ENCODE peak calls at places on chromosome X, in ten cellular contexts. Y is tibial nerve, N is ovary, G is SK-N-SH, F is transverse colon, W is stomach, V is A549, H is GM12878, Q is esophagus muscularis mucosa, T is HepG2. C is an unnamed sample.

GRCh38 chrX:14802943-14803710 is 69.7 kb downstream of the FANCB start:
- DNase-seq in W (no peak), N (no peak), H (no peak), F (no peak), Y (no peak), T (no peak), G (no peak), Q (no peak), V (no peak), C (no peak)

GRCh38 chrX:43644124-43644701 is 11.9 kb upstream of the MAOA start:
- DNase-seq in F (no peak), N (no peak), T (no peak), H (no peak), Y (no peak), Q (no peak), V (peak; percentile 19), G (no peak), W (no peak), C (no peak)

GRCh38 chrX:15301924-15302323 is 13.5 kb downstream of the ASB11 start:
- DNase-seq in H (no peak), W (no peak), V (no peak), Y (peak; percentile 20), N (no peak), G (no peak), T (no peak), Q (no peak), F (peak; percentile 35), C (peak; percentile 81)

GRCh38 chrX:109393859-109394258 is 88.0 kb downstream of the GUCY2F start:
- DNase-seq in Y (no peak), N (no peak), Q (no peak), T (no peak), V (no peak), G (no peak), H (no peak), F (no peak), W (no peak), C (no peak)

GRCh38 chrX:16278927-16279326 is 111.6 kb downstream of the MAGEB17 start:
- DNase-seq in V (no peak), F (no peak), G (no peak), T (no peak), W (peak; percentile 26), Q (no peak), N (no peak), Y (no peak), H (no peak), C (no peak)

GRCh38 chrX:106263817-106264216 is 95.7 kb downstream of the PWWP3B start:
- DNase-seq in T (no peak), N (no peak), G (no peak), W (no peak), Y (no peak), V (no peak), F (no peak), Q (no peak), H (no peak), C (no peak)

GRCh38 chrX:10794203-10794630 is 173.8 kb upstream of the MID1 start:
- DNase-seq in Y (no peak), W (no peak), V (no peak), F (no peak), N (no peak), Q (no peak), G (no peak), H (no peak), T (no peak), C (no peak)

GRCh38 chrX:2883770-2884169 is 45.4 kb downstream of the ARSD start:
- DNase-seq in Q (no peak), F (no peak), W (no peak), T (no peak), Y (no peak), V (no peak), G (no peak), H (no peak), N (no peak), C (no peak)

GRCh38 chrX:25131055-25131454 is 115.3 kb upstream of the ARX start:
- DNase-seq in H (no peak), W (no peak), N (no peak), Q (no peak), V (peak; percentile 2), Y (no peak), T (no peak), F (no peak), G (no peak), C (no peak)

GRCh38 chrX:6049132-6049531 is 179.5 kb downstream of the NLGN4X start:
- DNase-seq in Q (no peak), N (no peak), Y (no peak), H (no peak), V (no peak), G (no peak), W (no peak), F (no peak), T (no peak), C (no peak)

GRCh38 chrX:24264383-24264782 is 49.5 kb downstream of the SUPT20HL2 start:
- DNase-seq in N (no peak), G (no peak), Q (no peak), F (no peak), V (peak; percentile 16), T (no peak), W (no peak), Y (no peak), H (no peak), C (no peak)

GRCh38 chrX:136656596-136656995 is 8.6 kb downstream of the CD40LG start:
- DNase-seq in N (no peak), G (no peak), H (no peak), T (no peak), W (no peak), Q (no peak), V (no peak), Y (no peak), F (no peak), C (no peak)

GRCh38 chrX:118961866-118962560 is 12.4 kb upstream of the LONRF3 start:
- DNase-seq in F (no peak), G (no peak), H (no peak), N (no peak), W (no peak), V (no peak), T (no peak), Q (no peak), Y (no peak), C (no peak)

GRCh38 chrX:46310815-46311497 is 234.3 kb downstream of the ZNF674 start:
- DNase-seq in N (no peak), F (no peak), G (no peak), V (no peak), Y (no peak), T (no peak), H (no peak), W (no peak), Q (no peak), C (no peak)
- TF ChIP-seq EP300 in N (no peak), F (no peak), G (no peak), V (no peak), Y (no peak), T (no peak), H (no peak), W (no peak), Q (no peak), C (no peak)

DNA sequence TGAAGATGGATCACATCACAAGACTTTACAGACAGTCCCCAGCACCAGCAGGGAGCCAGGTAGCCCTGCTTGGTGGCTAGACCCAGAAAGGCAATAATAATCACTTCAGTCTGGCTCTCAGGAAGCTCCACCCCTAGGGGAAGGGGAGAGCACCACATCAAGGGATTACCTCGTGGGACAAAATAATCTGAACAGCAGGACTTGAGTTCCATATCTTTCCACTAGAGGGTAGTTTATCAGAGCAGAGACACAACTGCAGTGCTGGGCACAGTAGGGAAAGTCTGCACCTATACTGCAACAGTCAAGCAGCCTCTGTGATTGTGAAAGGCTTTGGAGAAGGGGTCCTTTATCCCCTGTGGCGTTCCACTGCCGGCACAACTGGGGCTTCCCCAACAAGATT is 547.0 kb upstream of the POU3F4 start:
- DNase-seq in F (no peak), V (no peak), Q (no peak), H (no peak), Y (no peak), W (no peak), N (no peak), G (no peak), T (no peak), C (no peak)
- TF ChIP-seq CTCF in F (no peak), V (no peak), Q (no peak), H (no peak), Y (no peak), W (no peak), N (no peak), G (no peak), T (no peak), C (no peak)

GRCh38 chrX:66110112-66110511 is 53.9 kb upstream of the HEPH start:
- DNase-seq in V (peak; percentile 4), H (no peak), N (no peak), W (no peak), Q (no peak), G (peak; percentile 12), F (peak; percentile 8), Y (no peak), T (no peak), C (no peak)
- TF ChIP-seq EP300 in V (no peak), H (no peak), N (no peak), W (no peak), Q (no peak), G (no peak), F (no peak), Y (no peak), T (no peak), C (no peak)

DNA sequence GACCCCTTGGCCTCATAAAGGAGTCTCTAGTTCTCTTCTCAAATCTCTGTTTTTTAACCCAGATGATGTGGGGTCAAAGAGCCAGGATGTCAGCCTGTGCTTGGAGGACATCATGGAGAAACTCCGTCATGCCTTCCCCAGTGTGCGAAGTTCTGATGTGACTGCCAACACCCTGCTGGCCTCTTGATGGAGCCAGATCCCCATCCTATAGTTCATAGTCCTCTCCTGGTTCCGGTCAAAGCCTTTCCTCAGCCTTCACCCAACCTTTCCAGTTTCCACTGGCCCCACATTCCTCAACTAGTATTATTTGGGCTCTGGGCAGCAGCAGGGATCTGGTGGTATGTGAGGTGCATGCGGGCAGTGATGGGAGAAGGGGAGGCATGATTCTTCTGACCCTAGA is 30.7 kb downstream of the TAF7L start:
- DNase-seq in F (no peak), H (no peak), Y (no peak), W (no peak), Q (no peak), T (peak; percentile 9), G (no peak), V (peak; percentile 8), N (no peak), C (no peak)
- TF ChIP-seq CTCF in F (peak; percentile 26), H (no peak), Y (no peak), W (no peak), Q (no peak), T (peak; percentile 69), G (peak; percentile 33), V (no peak), N (no peak), C (no peak)

C was measured in sigmoid colon.